ENCODE peak calls at places on chromosomes 2 and 18, in six cellular contexts. N is mesenchymal stem cell, L is IMR-90, H is H9, I is H1, M is trophoblast cell. W is an unnamed sample.

GRCh38 chr2:45469314-45470099 is 141.6 kb downstream of the SRBD1 start:
- DNase-seq in N (no peak), L (no peak), H (no peak), I (no peak), M (no peak), W (no peak)

GRCh38 chr2:54644236-54644635 is 79.2 kb upstream of the EML6 start:
- DNase-seq in N (peak; percentile 73), L (no peak), H (no peak), I (no peak), M (no peak), W (no peak)

GRCh38 chr2:240911641-240912265 is 5.6 kb downstream of the CROCC2 start:
- DNase-seq in N (no peak), L (peak; percentile 46), H (no peak), I (no peak), M (peak; percentile 55), W (no peak)

GRCh38 chr18:24200494-24200893 is 61.6 kb downstream of the CABYR start:
- DNase-seq in N (no peak), L (no peak), H (no peak), I (no peak), M (no peak), W (no peak)

GRCh38 chr2:9467687-9468086 is 6.7 kb upstream of the IAH1 start:
- DNase-seq in N (no peak), L (no peak), H (no peak), I (no peak), M (no peak), W (no peak)

GRCh38 chr2:220460257-220460985 is 833.0 kb downstream of the SLC4A3 start:
- DNase-seq in N (no peak), L (peak; percentile 12), H (no peak), I (no peak), M (peak; percentile 7), W (no peak)

GRCh38 chr2:45173513-45173912 is 164.3 kb upstream of the SIX2 start:
- DNase-seq in N (peak; percentile 48), L (peak; percentile 93), H (no peak), I (no peak), M (peak; percentile 11), W (no peak)

GRCh38 chr2:240060977-240061591 is 7.8 kb upstream of the OR6B3 start:
- DNase-seq in N (peak; percentile 60), L (peak; percentile 57), H (no peak), I (no peak), M (peak; percentile 18), W (peak; percentile 31)

GRCh38 chr18:13450289-13451207 is 232.0 kb downstream of the LDLRAD4 start:
- DNase-seq in N (no peak), L (no peak), H (no peak), I (no peak), M (no peak), W (no peak)

GRCh38 chr2:199940373-199940772 is 14.9 kb downstream of the TYW5 start:
- DNase-seq in N (peak; percentile 51), L (peak; percentile 38), H (no peak), I (no peak), M (no peak), W (no peak)

GRCh38 chr18:36862182-36862581 is 33.3 kb downstream of the KIAA1328 start:
- DNase-seq in N (no peak), L (no peak), H (no peak), I (no peak), M (no peak), W (no peak)

GRCh38 chr18:1585881-1586488 is 681.3 kb downstream of the ADCYAP1 start:
- DNase-seq in N (peak; percentile 32), L (peak; percentile 3), H (no peak), I (no peak), M (peak; percentile 7), W (peak; percentile 11)

GRCh38 chr18:8153887-8154583 is 455.2 kb upstream of the RAB12 start:
- DNase-seq in N (peak; percentile 61), L (peak; percentile 85), H (no peak), I (no peak), M (no peak), W (no peak)

GRCh38 chr2:154700142-154700541 is 1.6 kb downstream of the KCNJ3 start:
- DNase-seq in N (no peak), L (no peak), H (no peak), I (no peak), M (no peak), W (no peak)

GRCh38 chr2:141392517-141393213 is 738.2 kb downstream of the LRP1B start:
- DNase-seq in N (peak; percentile 79), L (peak; percentile 88), H (no peak), I (no peak), M (no peak), W (no peak)

GRCh38 chr2:175439416-175439815 is 257.9 kb upstream of the ATP5MC3 start:
- DNase-seq in N (no peak), L (no peak), H (no peak), I (no peak), M (no peak), W (no peak)

GRCh38 chr2:25977768-25978167 is 4.5 kb downstream of the KIF3C start:
- DNase-seq in N (peak; percentile 35), L (peak; percentile 66), H (no peak), I (no peak), M (peak; percentile 98), W (no peak)

GRCh38 chr18:26088482-26088881 is 1.9 kb downstream of the SS18 start:
- DNase-seq in N (no peak), L (no peak), H (no peak), I (no peak), M (no peak), W (no peak)

GRCh38 chr18:26086959-26087358 is 3.5 kb downstream of the SS18 start:
- DNase-seq in N (no peak), L (no peak), H (no peak), I (no peak), M (no peak), W (no peak)

GRCh38 chr18:26091047-26091630 is 726 bp upstream of the SS18 start:
- DNase-seq in N (peak; percentile 92), L (no peak), H (no peak), I (no peak), M (peak; percentile 77), W (no peak)

GRCh38 chr18:26090130-26091046 is at the start of gene SS18:
- DNase-seq in N (peak; percentile 97), L (peak; percentile 93), H (peak; percentile 93), I (peak; percentile 77), M (peak; percentile 94), W (peak; percentile 94)

GRCh38 chr18:26089247-26090129 is 925 bp downstream of the SS18 start:
- DNase-seq in N (peak; percentile 70), L (peak; percentile 49), H (peak; percentile 46), I (no peak), M (no peak), W (peak; percentile 35)
- H3K4ac ChIP-seq in N (peak overlapping the region; percentile 100), L (peak overlapping the region; percentile 64), H (no peak overlapping the region), I (no peak overlapping the region), M (peak overlapping the region; percentile 97), W (no peak overlapping the region)

GRCh38 chr18:41643427-41643826 is 311.6 kb upstream of the PIK3C3 start:
- DNase-seq in N (no peak), L (no peak), H (no peak), I (no peak), M (no peak), W (no peak)

GRCh38 chr18:41644466-41644865 is 310.6 kb upstream of the PIK3C3 start:
- DNase-seq in N (no peak), L (no peak), H (no peak), I (no peak), M (no peak), W (no peak)

GRCh38 chr18:41639218-41639617 is 315.8 kb upstream of the PIK3C3 start:
- DNase-seq in N (no peak), L (no peak), H (no peak), I (no peak), M (no peak), W (no peak)

GRCh38 chr18:41645600-41646360 is 309.3 kb upstream of the PIK3C3 start:
- DNase-seq in N (no peak), L (no peak), H (no peak), I (no peak), M (no peak), W (no peak)

DNA sequence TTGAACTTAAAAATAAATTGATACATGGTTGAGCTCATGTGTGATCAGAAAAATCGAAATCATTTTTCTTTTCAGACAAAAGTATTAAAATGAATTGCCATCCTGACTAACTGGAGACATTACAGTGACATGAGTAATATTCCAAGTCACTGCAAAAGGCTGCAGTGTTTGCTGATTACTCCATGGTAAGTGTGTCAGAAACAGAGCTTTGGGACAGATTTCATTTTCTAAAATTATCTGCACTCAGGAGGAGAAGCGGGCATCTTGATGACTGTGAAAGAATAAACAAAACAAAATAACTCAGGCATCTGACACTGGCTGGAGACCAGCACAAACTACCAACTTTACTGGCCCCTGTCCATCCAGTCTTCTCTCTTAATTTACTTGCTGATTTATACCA is 312.3 kb upstream of the PIK3C3 start:
- DNase-seq in N (peak; percentile 28), L (no peak), H (no peak), I (no peak), M (no peak), W (no peak)
- H3K14ac ChIP-seq in N (no peak overlapping the region), L (no peak overlapping the region), H (no peak overlapping the region), I (no peak overlapping the region), M (no peak overlapping the region), W (no peak overlapping the region)

DNA sequence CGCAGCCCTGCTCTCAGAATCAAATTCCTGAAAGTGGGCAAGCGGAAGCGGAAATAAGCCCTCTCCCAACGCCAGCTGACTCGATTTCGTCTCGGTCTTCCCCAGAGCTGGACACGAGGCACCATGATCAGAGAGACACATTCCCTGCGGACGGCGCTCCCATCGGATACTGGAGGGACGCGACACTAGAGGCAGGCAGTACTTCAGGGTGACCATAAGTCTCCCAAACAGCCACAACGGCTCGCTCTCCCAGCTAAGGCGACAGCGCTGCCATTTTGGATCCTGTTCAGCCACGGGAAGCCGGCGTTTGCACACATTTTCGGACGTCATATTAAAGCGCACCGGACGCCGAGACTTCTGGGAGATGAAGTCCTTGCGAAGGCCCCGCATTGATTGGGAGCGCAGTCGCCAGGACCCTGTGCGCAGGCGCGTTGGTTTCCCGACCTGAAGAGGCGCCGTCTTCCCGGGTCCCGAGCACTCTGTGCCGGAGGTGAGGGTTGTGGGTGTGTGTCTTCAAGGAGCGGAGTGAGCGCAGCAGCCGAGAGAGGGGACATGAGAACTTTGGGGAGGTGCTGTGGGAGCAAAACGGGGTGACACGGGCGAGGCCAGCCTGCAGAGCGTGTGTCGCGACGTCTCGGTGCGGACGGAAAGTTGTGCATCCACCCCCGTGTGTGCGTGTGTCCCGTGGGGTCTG is at the start of gene ZNF2:
- DNase-seq in N (peak; percentile 98), L (peak; percentile 98), H (peak; percentile 98), I (peak; percentile 93), M (peak; percentile 99), W (peak; percentile 96)
- H3K4ac ChIP-seq in N (peak within 1 kb of the TSS; percentile 91), L (peak within 1 kb of the TSS; percentile 99), H (no peak within 1 kb of the TSS), I (peak within 1 kb of the TSS; percentile 28), M (peak within 1 kb of the TSS; percentile 41), W (no peak within 1 kb of the TSS)

GRCh38 chr2:133571249-133571648 is 3.0 kb upstream of the NCKAP5 start:
- DNase-seq in N (no peak), L (no peak), H (peak; percentile 66), I (peak; percentile 53), M (no peak), W (no peak)
- H3K14ac ChIP-seq in N (no peak overlapping the region), L (no peak overlapping the region), H (no peak overlapping the region), I (no peak overlapping the region), M (no peak overlapping the region), W (no peak overlapping the region)